ENCODE peak calls at places on chromosomes 11 and 22, in five cellular contexts. J, V, X, E and C are unnamed samples.

GRCh38 chr22:38243007-38243775 is 29.6 kb downstream of the TMEM184B start:
- DNase-seq in J (no peak), V (no peak), X (no peak), E (no peak), C (peak)

GRCh38 chr11:46380340-46381045 is 976 bp upstream of the MDK start:
- DNase-seq in J (no peak), V (no peak), X (no peak), E (peak), C (peak)

GRCh38 chr11:58061813-58062212 is 31.1 kb downstream of the OR6Q1 start:
- DNase-seq in J (no peak), V (peak), X (no peak), E (no peak), C (no peak)

GRCh38 chr11:94639901-94640721 is 72.9 kb downstream of the PIWIL4 start:
- DNase-seq in J (no peak), V (no peak), X (no peak), E (no peak), C (no peak)

GRCh38 chr11:8225589-8226036 is 38.1 kb downstream of the LMO1 start:
- DNase-seq in J (peak), V (peak), X (peak), E (peak), C (peak)

GRCh38 chr11:65414776-65415498 is 7.7 kb upstream of the NEAT1 start:
- DNase-seq in J (no peak), V (no peak), X (no peak), E (no peak), C (no peak)

GRCh38 chr11:125343732-125344131 is 152.3 kb downstream of the FEZ1 start:
- DNase-seq in J (no peak), V (no peak), X (no peak), E (no peak), C (no peak)

GRCh38 chr22:44801476-44801875 is 49.1 kb downstream of the ARHGAP8 start:
- DNase-seq in J (no peak), V (no peak), X (no peak), E (no peak), C (no peak)

GRCh38 chr11:79100093-79100704 is 340.6 kb downstream of the TENM4 start:
- DNase-seq in J (no peak), V (no peak), X (no peak), E (peak), C (peak)

GRCh38 chr22:50303848-50304527 is 3.5 kb downstream of the PLXNB2 start:
- DNase-seq in J (no peak), V (no peak), X (no peak), E (no peak), C (peak)

GRCh38 chr22:38943181-38943580 is 14.2 kb upstream of the APOBEC3A start:
- DNase-seq in J (no peak), V (no peak), X (no peak), E (no peak), C (no peak)

GRCh38 chr11:12069053-12069676 is 41.2 kb upstream of the MICAL2 start:
- DNase-seq in J (no peak), V (no peak), X (no peak), E (no peak), C (no peak)

GRCh38 chr11:115659061-115659963 is 155.1 kb upstream of the CADM1 start:
- DNase-seq in J (no peak), V (no peak), X (no peak), E (no peak), C (peak)

GRCh38 chr11:2089536-2090165 is 49.5 kb downstream of the IGF2 start:
- DNase-seq in J (peak), V (no peak), X (no peak), E (no peak), C (no peak)

GRCh38 chr22:20258584-20259335 is 9.4 kb downstream of the RTN4R start:
- DNase-seq in J (no peak), V (no peak), X (no peak), E (no peak), C (no peak)

GRCh38 chr11:8749202-8749601 is 66.6 kb downstream of the RPL27A start:
- DNase-seq in J (no peak), V (no peak), X (no peak), E (no peak), C (no peak)

GRCh38 chr11:6657346-6657745 is 1.7 kb upstream of the DCHS1 start:
- DNase-seq in J (no peak), V (no peak), X (no peak), E (no peak), C (no peak)

GRCh38 chr11:76663461-76663760 is 7.1 kb downstream of the LRRC32 start:
- DNase-seq in J (no peak), V (no peak), X (no peak), E (no peak), C (no peak)

GRCh38 chr11:44125598-44125997 is 30.1 kb downstream of the EXT2 start:
- DNase-seq in J (no peak), V (no peak), X (no peak), E (no peak), C (no peak)

GRCh38 chr11:128678017-128678416 is 15.9 kb upstream of the FLI1 start:
- DNase-seq in J (no peak), V (no peak), X (no peak), E (no peak), C (no peak)

GRCh38 chr22:49960967-49961600 is 512 bp downstream of the PIM3 start:
- DNase-seq in J (peak), V (no peak), X (no peak), E (no peak), C (peak)

GRCh38 chr11:30346068-30346688 is 23.3 kb downstream of the ARL14EP start:
- DNase-seq in J (no peak), V (peak), X (no peak), E (peak), C (peak)

GRCh38 chr22:21917206-21917958 is 35.3 kb downstream of the PPM1F start:
- DNase-seq in J (no peak), V (no peak), X (no peak), E (no peak), C (peak)

GRCh38 chr11:72433455-72434061 is 773 bp downstream of the CLPB start:
- DNase-seq in J (no peak), V (no peak), X (no peak), E (peak), C (no peak)

DNA sequence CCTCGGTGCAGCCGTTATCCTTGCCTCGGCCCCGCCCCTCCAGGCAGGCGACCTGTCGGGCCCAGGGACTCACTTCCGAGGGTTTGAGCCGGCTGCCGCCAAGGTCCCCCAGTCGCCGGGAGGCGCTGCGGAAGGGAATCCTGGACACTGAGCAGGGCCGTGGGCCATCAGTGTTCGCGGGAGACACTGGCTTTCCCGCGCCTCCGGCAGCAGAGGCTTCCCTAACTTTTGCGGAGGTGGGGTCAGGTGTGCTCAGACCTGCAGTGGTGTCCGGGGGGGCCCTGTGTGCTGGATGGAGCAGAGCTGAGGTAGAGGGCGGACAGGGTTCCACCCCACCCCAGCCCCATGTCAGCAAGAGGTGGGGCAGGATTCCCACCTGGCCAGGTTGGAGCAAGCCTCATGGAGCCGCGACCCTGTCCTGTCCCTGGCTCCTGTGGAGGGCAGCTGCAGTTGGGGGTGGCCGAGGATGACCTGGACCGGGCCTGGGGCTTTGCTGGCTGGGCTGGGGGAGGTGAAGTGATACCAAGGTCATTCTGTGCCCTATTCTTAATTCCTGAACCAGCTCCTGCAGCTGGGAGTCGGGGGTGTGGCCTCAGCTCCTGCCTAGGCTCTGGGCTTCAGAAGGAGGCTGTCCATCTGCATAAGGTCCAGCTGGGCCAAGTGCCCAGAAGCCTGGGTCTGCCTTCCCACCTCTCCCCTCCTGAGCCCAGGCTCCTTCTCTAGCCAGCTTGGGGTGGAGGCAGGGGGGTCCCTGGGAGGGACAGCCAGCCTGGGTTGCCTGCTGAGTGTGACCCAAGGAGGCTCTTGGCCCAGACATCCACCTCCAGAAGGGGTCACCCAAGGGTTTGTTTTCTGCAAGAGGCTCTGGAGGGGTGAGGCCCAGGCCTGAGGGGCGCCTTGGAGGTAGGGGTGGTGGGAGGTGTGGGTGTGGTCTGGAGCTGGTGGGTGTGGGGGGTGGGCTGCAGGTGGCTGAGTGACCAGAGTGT is 8.4 kb downstream of the TSPAN4 start:
- DNase-seq in J (no peak), V (no peak), X (no peak), E (no peak), C (peak)
- TF ChIP-seq CTCF in J (no peak), V (peak), X (no peak), E (no peak), C (no peak)

GRCh38 chr11:66867425-66868040 is 10.7 kb downstream of the LRFN4 start:
- DNase-seq in J (no peak), V (no peak), X (no peak), E (no peak), C (no peak)
- TF ChIP-seq CTCF in J (no peak), V (no peak), X (no peak), E (no peak), C (no peak)

DNA sequence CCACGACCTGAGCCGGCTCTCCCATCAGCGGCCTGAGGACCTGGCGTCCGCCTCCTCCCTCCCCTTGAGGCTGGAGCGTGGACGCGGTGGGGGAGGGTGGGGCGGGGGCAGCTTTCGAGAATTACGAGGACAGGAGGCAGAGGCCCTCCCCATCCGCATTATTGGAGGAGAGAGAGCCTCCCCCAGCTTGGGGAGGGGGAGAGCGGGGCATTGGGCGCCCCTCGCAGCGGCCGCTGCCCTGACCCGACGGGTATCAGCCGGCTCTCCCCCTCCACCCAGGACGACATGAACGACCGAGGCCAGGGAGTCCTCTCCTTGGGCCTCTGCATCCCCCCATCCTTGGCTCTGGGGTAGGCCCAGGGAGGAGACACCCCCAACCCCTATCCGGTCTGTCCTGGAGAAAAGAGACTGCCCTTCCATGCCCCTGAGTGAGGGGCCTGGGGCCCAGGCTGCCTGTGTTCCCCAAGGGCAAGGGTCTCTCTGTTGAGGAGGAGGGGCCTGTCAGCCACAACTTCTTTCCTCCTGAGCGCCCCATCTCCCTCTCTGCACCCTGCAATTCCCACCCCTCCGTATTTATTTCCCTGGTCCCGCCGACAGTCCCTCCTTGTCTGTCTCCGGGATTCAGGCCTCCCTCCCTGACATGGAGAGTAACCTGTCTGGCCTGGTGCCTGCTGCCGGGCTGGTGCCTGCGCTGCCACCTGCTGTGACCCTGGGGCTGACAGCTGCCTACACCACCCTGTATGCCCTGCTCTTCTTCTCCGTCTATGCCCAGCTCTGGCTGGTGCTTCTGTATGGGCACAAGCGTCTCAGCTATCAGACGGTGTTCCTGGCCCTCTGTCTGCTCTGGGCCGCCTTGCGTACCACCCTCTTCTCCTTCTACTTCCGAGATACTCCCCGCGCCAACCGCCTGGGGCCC is 495 bp downstream of the GPR137 start:
- DNase-seq in J (no peak), V (no peak), X (no peak), E (no peak), C (no peak)
- TF ChIP-seq CTCF in J (no peak), V (peak), X (no peak), E (no peak), C (no peak)

GRCh38 chr11:10930961-10931760 is 73.3 kb upstream of the ZBED5 start:
- DNase-seq in J (no peak), V (no peak), X (peak), E (peak), C (peak)
- TF ChIP-seq CTCF in J (no peak), V (no peak), X (no peak), E (no peak), C (no peak)

GRCh38 chr11:848380-848931 is 5.8 kb downstream of the TSPAN4 start:
- DNase-seq in J (no peak), V (no peak), X (no peak), E (no peak), C (peak)
- TF ChIP-seq CTCF in J (peak), V (peak), X (peak), E (peak), C (peak)

GRCh38 chr11:102306048-102306575 is 11.2 kb upstream of the BIRC3 start:
- DNase-seq in J (no peak), V (no peak), X (no peak), E (peak), C (no peak)
- TF ChIP-seq CTCF in J (no peak), V (peak), X (peak), E (no peak), C (no peak)

DNA sequence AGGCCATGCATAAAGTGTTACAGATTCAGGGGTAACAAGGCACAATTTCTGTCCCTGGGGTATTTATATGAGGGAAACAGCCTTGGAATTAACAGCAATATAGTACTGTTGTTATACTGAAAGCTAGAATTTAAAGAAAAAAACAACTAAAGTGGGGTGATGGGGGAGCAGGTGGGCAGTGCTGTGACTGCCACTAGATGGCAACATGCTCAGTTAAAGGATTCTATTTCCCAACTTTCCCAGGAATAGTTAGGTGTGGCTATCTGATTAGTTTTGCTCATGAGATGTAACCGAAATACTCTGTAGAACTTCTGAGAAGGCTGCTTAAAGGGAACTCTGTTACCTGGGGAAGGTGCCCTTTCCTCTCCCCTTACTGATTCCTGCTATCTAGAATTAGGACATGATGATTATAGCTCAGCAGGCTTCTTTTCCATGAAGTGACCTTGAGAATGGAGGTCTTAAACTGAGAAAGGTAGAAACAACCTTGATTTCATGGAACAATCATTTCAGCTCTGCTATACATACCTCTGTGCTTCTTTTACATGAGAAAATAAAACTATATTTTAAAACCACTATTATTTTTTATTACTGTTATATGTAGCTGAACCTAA is 102.6 kb downstream of the RELT start:
- DNase-seq in J (no peak), V (no peak), X (no peak), E (no peak), C (no peak)
- TF ChIP-seq CTCF in J (peak), V (peak), X (peak), E (peak), C (peak)